ENCODE peak calls at places on chromosomes 11 and 22, in four cellular contexts. W, E, S and Q are unnamed samples.

GRCh38 chr22:30308096-30308495 is 18.6 kb downstream of the TBC1D10A start:
- DNase-seq in W (no peak), E (no peak), S (no peak), Q (no peak)

GRCh38 chr11:10878408-10879214 is 20.8 kb upstream of the ZBED5 start:
- DNase-seq in W (peak), E (no peak), S (no peak), Q (peak)

GRCh38 chr11:125084761-125085231 is 21.7 kb downstream of the SLC37A2 start:
- DNase-seq in W (no peak), E (no peak), S (no peak), Q (no peak)

GRCh38 chr11:75583710-75584658 is 21.9 kb downstream of the SERPINH1 start:
- DNase-seq in W (peak), E (no peak), S (no peak), Q (no peak)

GRCh38 chr22:42500836-42501179 is 18.8 kb downstream of the RRP7A start:
- DNase-seq in W (no peak), E (no peak), S (no peak), Q (no peak)

GRCh38 chr11:71988050-71988449 is 10.7 kb upstream of the IL18BP start:
- DNase-seq in W (no peak), E (no peak), S (no peak), Q (no peak)

GRCh38 chr11:62125316-62125715 is 1.5 kb downstream of the INCENP start:
- DNase-seq in W (no peak), E (no peak), S (no peak), Q (no peak)

GRCh38 chr11:69130586-69131566 is 24.9 kb upstream of the SMIM38 start:
- DNase-seq in W (no peak), E (no peak), S (no peak), Q (no peak)

GRCh38 chr11:47923667-47924066 is 56.7 kb upstream of the PTPRJ start:
- DNase-seq in W (no peak), E (no peak), S (no peak), Q (no peak)

GRCh38 chr11:116515666-116516184 is 257.1 kb downstream of the BUD13 start:
- DNase-seq in W (no peak), E (no peak), S (no peak), Q (no peak)

GRCh38 chr11:7595016-7595869 is 78.1 kb downstream of the CYB5R2 start:
- DNase-seq in W (no peak), E (no peak), S (no peak), Q (no peak)